ENCODE peak calls at places on chromosomes 11 and 22, in five cellular contexts. S, T, E, Y and R are unnamed samples.

GRCh38 chr22:44438056-44438455 is 60.0 kb downstream of the RTL6 start:
- DNase-seq in S (no peak), T (no peak), E (no peak), Y (no peak), R (no peak)

GRCh38 chr11:131118247-131118646 is 202.0 kb upstream of the SNX19 start:
- DNase-seq in S (no peak), T (no peak), E (no peak), Y (no peak), R (no peak)

GRCh38 chr22:22486132-22486899 is 22.2 kb downstream of the ZNF280B start:
- DNase-seq in S (no peak), T (no peak), E (no peak), Y (no peak), R (no peak)

GRCh38 chr11:72221386-72221785 is 3.2 kb upstream of the INPPL1 start:
- DNase-seq in S (no peak), T (no peak), E (peak), Y (no peak), R (no peak)

GRCh38 chr22:24107668-24108067 is 73.6 kb upstream of the SUSD2 start:
- DNase-seq in S (peak), T (no peak), E (peak), Y (no peak), R (peak)

GRCh38 chr22:25403284-25403606 is 161.2 kb upstream of the GRK3 start:
- DNase-seq in S (no peak), T (no peak), E (no peak), Y (no peak), R (no peak)

GRCh38 chr11:12777208-12777874 is 103.1 kb downstream of the TEAD1 start:
- DNase-seq in S (no peak), T (no peak), E (no peak), Y (no peak), R (no peak)

GRCh38 chr11:128764617-128765095 is 70.8 kb downstream of the FLI1 start:
- DNase-seq in S (no peak), T (no peak), E (no peak), Y (no peak), R (no peak)

GRCh38 chr22:19004471-19004870 is 68.4 kb upstream of the PRODH start:
- DNase-seq in S (no peak), T (no peak), E (no peak), Y (no peak), R (no peak)

GRCh38 chr11:128662960-128663359 is 30.9 kb upstream of the FLI1 start:
- DNase-seq in S (no peak), T (no peak), E (no peak), Y (no peak), R (no peak)

GRCh38 chr22:23670378-23671295 is 20.2 kb upstream of the RGL4 start:
- DNase-seq in S (no peak), T (no peak), E (no peak), Y (no peak), R (peak)

GRCh38 chr11:64772318-64773018 is 5.9 kb downstream of the SF1 start:
- DNase-seq in S (no peak), T (no peak), E (no peak), Y (no peak), R (no peak)

GRCh38 chr11:129691154-129691553 is 124.5 kb upstream of the TMEM45B start:
- DNase-seq in S (no peak), T (no peak), E (no peak), Y (no peak), R (no peak)

GRCh38 chr11:102205805-102206204 is 95.6 kb downstream of the YAP1 start:
- DNase-seq in S (no peak), T (no peak), E (no peak), Y (no peak), R (no peak)

GRCh38 chr11:27553186-27553585 is 46.6 kb upstream of the LIN7C start:
- DNase-seq in S (no peak), T (no peak), E (no peak), Y (no peak), R (peak)

GRCh38 chr22:20109411-20110358 is 6.2 kb upstream of the RANBP1 start:
- DNase-seq in S (no peak), T (no peak), E (no peak), Y (no peak), R (no peak)

GRCh38 chr11:71285111-71285510 is 32.7 kb upstream of the SHANK2 start:
- DNase-seq in S (no peak), T (no peak), E (no peak), Y (no peak), R (no peak)

GRCh38 chr11:113334183-113334582 is 19.8 kb downstream of the TTC12 start:
- DNase-seq in S (no peak), T (no peak), E (no peak), Y (no peak), R (no peak)

GRCh38 chr11:75467311-75467710 is 34.3 kb upstream of the KLHL35 start:
- DNase-seq in S (no peak), T (no peak), E (no peak), Y (no peak), R (no peak)

GRCh38 chr11:125091247-125091876 is 20.1 kb downstream of the TMEM218 start:
- DNase-seq in S (no peak), T (no peak), E (peak), Y (no peak), R (no peak)

GRCh38 chr11:70095541-70096252 is 17.6 kb downstream of the ANO1 start:
- DNase-seq in S (peak), T (no peak), E (no peak), Y (no peak), R (no peak)

GRCh38 chr11:68776442-68777235 is 25.3 kb upstream of the TESMIN start:
- DNase-seq in S (no peak), T (no peak), E (no peak), Y (no peak), R (no peak)

GRCh38 chr22:19720999-19721485 is 2.3 kb upstream of the GP1BB start:
- DNase-seq in S (no peak), T (no peak), E (no peak), Y (no peak), R (no peak)

GRCh38 chr22:44153705-44154104 is 27.0 kb upstream of the PARVG start:
- DNase-seq in S (no peak), T (no peak), E (no peak), Y (no peak), R (no peak)

DNA sequence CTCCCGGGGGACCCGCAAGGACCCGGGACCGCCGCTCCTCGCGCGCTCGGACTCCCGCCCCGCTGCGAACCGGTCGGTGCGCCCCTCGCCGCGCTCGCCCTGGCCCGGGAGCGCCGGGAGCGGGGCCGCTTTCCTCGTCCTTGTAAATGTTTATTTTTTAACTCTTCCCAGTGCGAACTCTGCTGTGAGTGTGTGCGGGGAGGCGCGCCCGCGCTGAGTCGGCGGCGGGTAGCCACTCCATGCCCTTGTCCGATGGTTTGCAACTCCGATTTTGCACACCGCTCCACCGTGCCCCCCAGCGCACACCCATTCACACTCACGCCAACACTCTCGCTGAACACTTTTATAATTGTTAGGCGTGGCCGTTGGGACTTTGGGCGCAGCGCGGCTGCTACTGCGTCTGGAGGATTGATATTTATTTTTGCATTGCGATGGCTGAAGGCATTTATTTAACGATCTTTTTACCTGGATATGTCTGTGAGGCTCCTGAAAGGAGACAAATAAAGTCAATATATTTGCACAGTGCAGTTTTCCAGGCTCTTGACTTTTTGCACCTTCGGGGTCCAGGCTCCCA is 1.0 kb downstream of the C11orf96 start:
- DNase-seq in S (peak), T (no peak), E (no peak), Y (no peak), R (no peak)
- H3K27ac ChIP-seq in S (peak), T (no peak), E (peak), Y (no peak), R (peak)

GRCh38 chr22:45781459-45781858 is 109.8 kb downstream of the ATXN10 start:
- DNase-seq in S (no peak), T (no peak), E (no peak), Y (no peak), R (no peak)
- H3K27ac ChIP-seq in S (no peak), T (no peak), E (no peak), Y (no peak), R (no peak)

DNA sequence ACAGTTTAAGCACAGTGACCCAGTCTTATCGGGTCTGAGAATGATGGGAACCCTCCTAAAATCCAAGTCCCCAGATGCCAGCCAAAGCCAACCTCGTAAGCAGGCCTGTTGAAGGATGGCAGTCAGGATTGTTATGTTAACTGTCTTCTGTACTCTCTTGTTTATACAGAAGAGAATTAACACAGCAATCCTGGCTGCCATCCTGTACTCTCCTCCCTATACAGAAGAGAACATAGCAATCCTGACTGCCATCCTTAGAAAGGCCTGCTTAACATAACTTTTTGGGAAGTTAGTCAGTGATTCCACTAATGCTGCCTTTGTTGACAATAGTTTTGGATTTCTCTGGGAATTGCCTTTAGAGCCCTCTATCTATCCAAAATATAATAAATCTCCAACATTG is 116.4 kb downstream of the LARGE1 start:
- DNase-seq in S (no peak), T (no peak), E (no peak), Y (no peak), R (no peak)
- H3K27ac ChIP-seq in S (peak), T (no peak), E (no peak), Y (no peak), R (no peak)

GRCh38 chr22:36610056-36610455 is 81.1 kb upstream of the EIF3D start:
- DNase-seq in S (no peak), T (no peak), E (no peak), Y (no peak), R (no peak)

GRCh38 chr22:36610567-36610966 is 81.6 kb upstream of the EIF3D start:
- DNase-seq in S (no peak), T (no peak), E (no peak), Y (no peak), R (no peak)

GRCh38 chr22:36612458-36612857 is 83.5 kb upstream of the EIF3D start:
- DNase-seq in S (no peak), T (no peak), E (no peak), Y (no peak), R (no peak)

GRCh38 chr22:36608987-36609386 is 80.0 kb upstream of the EIF3D start:
- DNase-seq in S (no peak), T (no peak), E (no peak), Y (no peak), R (no peak)

DNA sequence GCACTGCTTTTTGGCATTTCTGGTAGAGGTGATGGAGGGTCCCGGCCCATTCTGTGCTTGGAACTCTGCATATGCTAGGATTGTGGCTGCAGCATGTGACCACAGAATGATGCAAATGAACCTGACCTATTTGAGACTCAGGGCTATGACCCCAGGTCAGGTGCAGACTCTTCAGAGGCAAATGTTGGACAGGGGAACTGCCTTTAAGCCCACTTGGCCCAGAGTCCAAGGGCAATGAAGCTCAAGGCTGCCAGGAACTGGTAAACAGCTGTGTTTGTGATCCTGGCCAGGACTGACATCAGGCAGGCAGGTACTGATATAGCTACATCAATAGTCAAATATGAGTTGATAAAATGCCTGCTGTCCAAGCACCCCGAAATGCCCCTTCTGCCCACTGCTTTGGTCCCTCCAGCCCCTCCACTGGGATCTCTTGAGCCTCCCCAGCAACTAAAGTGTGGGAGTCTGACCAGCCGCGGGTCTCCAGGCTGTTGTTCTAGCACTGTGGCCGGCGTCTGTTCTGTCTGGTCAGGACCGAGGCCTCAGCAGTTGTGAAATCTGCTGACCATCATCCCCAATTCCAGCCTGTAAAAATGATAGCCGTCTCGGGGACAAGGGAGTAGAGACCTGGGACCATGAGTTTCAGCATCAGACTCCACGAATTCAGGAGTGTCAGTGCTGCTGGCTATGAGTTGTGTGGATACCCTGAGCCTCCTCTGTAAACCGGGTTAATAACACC is 82.4 kb upstream of the EIF3D start:
- DNase-seq in S (no peak), T (no peak), E (no peak), Y (no peak), R (no peak)
- H3K27ac ChIP-seq in S (no peak), T (no peak), E (no peak), Y (no peak), R (no peak)

GRCh38 chr11:65857500-65858353 is at the start of gene CFL1:
- DNase-seq in S (peak), T (peak), E (peak), Y (peak), R (peak)

GRCh38 chr11:65855927-65856363 is 2.0 kb downstream of the CFL1 start:
- DNase-seq in S (no peak), T (no peak), E (no peak), Y (no peak), R (no peak)

GRCh38 chr11:65854871-65855837 is 2.8 kb downstream of the CFL1 start:
- DNase-seq in S (no peak), T (no peak), E (no peak), Y (no peak), R (no peak)

GRCh38 chr11:65858354-65859133 is 564 bp upstream of the CFL1 start:
- DNase-seq in S (no peak), T (no peak), E (no peak), Y (no peak), R (no peak)

GRCh38 chr11:65856689-65857499 is 1.1 kb downstream of the CFL1 start:
- DNase-seq in S (peak), T (peak), E (peak), Y (peak), R (peak)
- H3K27ac ChIP-seq in S (peak), T (peak), E (peak), Y (peak), R (peak)

GRCh38 chr11:2444301-2445106 is at the start of the genes KCNQ1 and TRPM5:
- DNase-seq in S (no peak), T (peak), E (no peak), Y (peak), R (no peak)
- H3K27ac ChIP-seq in S (no peak), T (peak), E (peak), Y (peak), R (no peak)

GRCh38 chr11:119318240-119319135 is 1.6 kb upstream of the MCAM start:
- DNase-seq in S (peak), T (no peak), E (no peak), Y (no peak), R (peak)

GRCh38 chr11:119320593-119321524 is 3.9 kb upstream of the MCAM start:
- DNase-seq in S (peak), T (peak), E (no peak), Y (no peak), R (no peak)

GRCh38 chr11:119317592-119318239 is 786 bp upstream of the MCAM start:
- DNase-seq in S (no peak), T (no peak), E (no peak), Y (no peak), R (no peak)

GRCh38 chr11:119319136-119319701 is 2.3 kb upstream of the MCAM start:
- DNase-seq in S (no peak), T (no peak), E (no peak), Y (no peak), R (no peak)

GRCh38 chr11:119319702-119320592 is 3.0 kb upstream of the MCAM start:
- DNase-seq in S (no peak), T (no peak), E (no peak), Y (no peak), R (peak)
- H3K27ac ChIP-seq in S (peak), T (no peak), E (peak), Y (no peak), R (peak)

GRCh38 chr11:134542401-134543143 is 130.5 kb upstream of the B3GAT1 start:
- DNase-seq in S (peak), T (no peak), E (no peak), Y (no peak), R (no peak)

GRCh38 chr11:134541355-134541754 is 129.3 kb upstream of the B3GAT1 start:
- DNase-seq in S (peak), T (no peak), E (no peak), Y (no peak), R (no peak)

GRCh38 chr11:134543144-134544044 is 131.4 kb upstream of the B3GAT1 start:
- DNase-seq in S (peak), T (no peak), E (peak), Y (no peak), R (no peak)

GRCh38 chr11:134544095-134544815 is 132.2 kb upstream of the B3GAT1 start:
- DNase-seq in S (peak), T (no peak), E (peak), Y (no peak), R (no peak)

DNA sequence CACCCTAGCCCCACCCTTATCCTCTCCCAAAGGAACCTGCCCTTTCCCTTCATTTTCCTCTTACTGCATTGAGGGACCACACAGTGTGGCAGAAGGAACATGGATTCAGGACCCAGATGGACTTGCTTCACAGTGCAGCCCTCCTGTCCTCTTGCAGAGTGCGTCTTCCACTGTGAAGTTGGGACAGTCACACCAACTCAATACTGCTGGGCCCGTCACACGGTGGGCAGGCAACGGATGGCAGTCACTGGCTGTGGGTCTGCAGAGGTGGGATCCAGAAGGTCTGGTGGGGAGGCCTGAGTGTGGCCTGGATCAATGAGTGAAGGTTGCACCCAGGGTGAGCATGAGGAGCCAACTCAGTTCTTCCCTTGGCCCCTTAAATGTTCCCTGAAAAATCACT is 129.9 kb upstream of the B3GAT1 start:
- DNase-seq in S (no peak), T (no peak), E (no peak), Y (no peak), R (no peak)
- H3K27ac ChIP-seq in S (no peak), T (no peak), E (no peak), Y (no peak), R (no peak)

DNA sequence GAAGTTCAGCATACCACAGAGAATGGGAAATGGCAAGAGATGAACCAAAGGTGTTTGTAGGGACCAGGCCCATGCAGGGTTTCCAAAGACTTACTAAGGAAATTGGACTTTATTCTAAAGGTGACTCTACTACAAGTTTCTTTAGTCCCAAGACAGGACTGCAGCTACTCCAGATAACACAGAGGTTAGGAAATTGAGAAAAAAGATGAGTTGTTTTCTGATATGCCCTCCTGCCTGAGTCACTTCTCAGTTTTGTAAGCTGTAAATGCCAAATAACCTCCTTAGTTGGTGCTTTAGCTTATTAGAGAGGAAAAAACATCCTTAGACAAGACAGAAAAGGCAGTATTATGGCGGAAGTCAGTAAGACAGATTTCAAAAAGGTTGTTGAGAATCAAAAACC is 95.9 kb downstream of the C11orf58 start:
- DNase-seq in S (no peak), T (no peak), E (no peak), Y (no peak), R (no peak)
- H3K27ac ChIP-seq in S (no peak), T (no peak), E (no peak), Y (no peak), R (no peak)

GRCh38 chr11:32722255-32722654 is 72.2 kb downstream of the CCDC73 start:
- DNase-seq in S (no peak), T (no peak), E (no peak), Y (no peak), R (no peak)

GRCh38 chr11:32723332-32723731 is 71.1 kb downstream of the CCDC73 start:
- DNase-seq in S (no peak), T (no peak), E (no peak), Y (no peak), R (no peak)
- H3K27ac ChIP-seq in S (no peak), T (no peak), E (no peak), Y (no peak), R (no peak)